ENCODE peak calls at places on chromosomes 4 and X, in seven cellular contexts. E is A549, R is H1, G is endothelial cell of umbilical vein, A is GM12878, V is K562, F is HCT116. Z is an unnamed sample.

GRCh38 chr4:17962171-17962570 is 59.4 kb downstream of the LCORL start:
- DNase-seq in E (no peak), R (no peak), G (no peak), A (no peak), V (no peak), F (no peak), Z (no peak)

GRCh38 chrX:152177497-152178269 is 39.3 kb upstream of the MAGEA10 start:
- DNase-seq in E (no peak), R (no peak), G (no peak), A (no peak), V (no peak), F (no peak), Z (no peak)

GRCh38 chr4:35526456-35526855 is 717.9 kb downstream of the ARAP2 start:
- DNase-seq in E (no peak), R (no peak), G (no peak), A (no peak), V (no peak), F (no peak), Z (no peak)

GRCh38 chrX:151543706-151544105 is 19.8 kb upstream of the PASD1 start:
- DNase-seq in E (no peak), R (no peak), G (no peak), A (no peak), V (no peak), F (no peak), Z (no peak)

GRCh38 chr4:186719925-186720694 is 3.5 kb downstream of the FAT1 start:
- DNase-seq in E (no peak), R (no peak), G (no peak), A (no peak), V (peak), F (no peak), Z (peak)

GRCh38 chr4:91840359-91840758 is 463.4 kb upstream of the GRID2 start:
- DNase-seq in E (no peak), R (no peak), G (no peak), A (no peak), V (no peak), F (no peak), Z (no peak)

GRCh38 chr4:140743194-140743931 is 12.8 kb downstream of the TBC1D9 start:
- DNase-seq in E (no peak), R (no peak), G (peak), A (peak), V (no peak), F (no peak), Z (no peak)

GRCh38 chrX:129679856-129680255 is 25.1 kb upstream of the APLN start:
- DNase-seq in E (no peak), R (no peak), G (no peak), A (no peak), V (no peak), F (no peak), Z (no peak)

GRCh38 chr4:164531336-164531735 is 222.6 kb upstream of the SMIM31 start:
- DNase-seq in E (no peak), R (no peak), G (no peak), A (no peak), V (no peak), F (no peak), Z (no peak)

DNA sequence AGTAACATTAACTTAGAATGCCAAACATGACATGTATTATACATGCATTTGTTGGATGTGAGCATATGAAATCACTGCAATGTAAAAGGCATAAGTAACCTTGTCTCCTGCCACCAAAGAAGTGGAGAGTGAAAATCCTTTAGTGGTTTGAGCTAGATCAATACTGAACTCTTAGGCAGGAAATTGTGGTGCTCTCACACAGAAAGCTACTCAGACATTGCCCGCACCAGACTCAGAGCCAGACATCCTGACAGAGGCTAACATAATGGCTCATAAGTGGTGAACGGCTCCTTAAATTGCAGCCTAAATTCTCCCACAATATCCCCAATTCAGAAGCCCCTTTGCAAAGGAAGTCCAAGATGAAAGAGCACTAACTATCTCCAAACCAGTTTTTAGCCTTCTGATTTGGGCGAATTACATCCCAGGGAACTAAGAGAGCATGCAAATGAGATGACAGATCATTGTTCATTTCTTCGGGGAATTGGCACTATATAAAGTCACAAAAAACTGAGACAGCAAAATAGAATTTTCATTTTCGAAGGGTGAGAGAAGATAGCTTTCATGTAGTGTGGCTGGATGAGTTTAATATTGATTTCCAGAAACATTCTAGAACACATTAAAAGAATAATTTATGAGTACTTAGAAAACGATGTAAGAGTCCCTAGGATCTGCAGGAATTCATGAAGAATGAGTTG is 233.6 kb upstream of the RPS6KA3 start:
- DNase-seq in E (no peak), R (no peak), G (no peak), A (no peak), V (no peak), F (no peak), Z (no peak)
- TF ChIP-seq MAX in E (no peak), R (no peak), G (no peak), A (no peak), V (no peak), F (no peak), Z (no peak)

DNA sequence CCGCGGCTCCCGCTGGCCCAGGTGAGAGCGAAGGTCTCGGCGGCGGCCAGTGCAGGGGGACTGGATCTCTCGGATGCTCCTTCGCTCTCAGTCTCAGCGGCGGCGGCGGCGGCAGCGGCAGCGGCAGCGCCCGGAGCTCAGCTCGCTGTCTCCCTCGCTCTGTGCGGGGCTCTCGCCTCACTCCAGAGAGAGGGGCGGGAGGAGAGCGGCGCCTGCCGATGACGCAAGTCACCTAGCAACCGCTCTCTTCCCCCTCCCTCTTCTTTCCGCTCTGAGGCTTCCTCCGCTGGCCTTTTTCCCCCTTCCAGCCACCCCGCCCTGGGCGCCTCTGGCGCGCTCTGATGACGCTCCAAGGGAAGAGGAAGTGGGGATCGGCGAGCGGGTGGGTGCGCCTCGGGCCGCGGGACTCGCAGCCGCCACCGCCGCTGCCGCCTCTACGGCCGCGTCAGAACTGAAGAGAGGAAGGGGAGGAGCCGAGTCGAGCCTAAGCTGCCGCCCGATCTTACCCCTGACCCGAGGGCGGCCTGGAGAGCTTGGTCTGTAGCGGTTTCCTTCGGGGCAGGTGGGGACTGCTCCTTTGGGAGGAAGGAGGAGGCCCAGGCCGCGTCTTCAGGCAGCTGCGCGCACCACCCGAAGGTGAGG is at the start of gene FBXW7:
- DNase-seq in E (peak), R (peak), G (peak), A (peak), V (peak), F (peak), Z (peak)
- TF ChIP-seq POLR2A in E (peak), R (peak), G (peak), A (peak), V (peak), F (peak), Z (peak)

DNA sequence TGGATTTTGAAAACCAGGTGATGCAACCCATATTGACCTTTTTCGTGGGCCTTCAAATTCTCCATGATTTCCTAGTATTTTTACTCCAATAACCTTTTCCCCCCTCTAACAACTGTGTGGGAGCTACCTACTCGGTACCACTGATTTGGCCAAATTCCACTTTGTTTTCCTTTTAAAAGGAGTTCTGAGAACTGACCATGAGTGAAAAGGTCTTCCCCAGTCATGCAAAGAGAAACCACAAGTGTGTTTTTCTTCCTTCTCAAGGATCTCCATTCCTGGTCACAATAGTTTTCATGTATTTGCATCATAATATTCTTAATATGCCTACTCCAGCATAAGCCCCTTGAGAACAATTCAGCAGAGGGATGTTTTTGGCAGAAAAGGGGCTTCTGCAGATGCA is 195.3 kb upstream of the ANXA3 start:
- DNase-seq in E (no peak), R (no peak), G (no peak), A (no peak), V (no peak), F (no peak), Z (no peak)
- TF ChIP-seq MAX in E (no peak), R (no peak), G (no peak), A (no peak), V (no peak), F (no peak), Z (no peak)

DNA sequence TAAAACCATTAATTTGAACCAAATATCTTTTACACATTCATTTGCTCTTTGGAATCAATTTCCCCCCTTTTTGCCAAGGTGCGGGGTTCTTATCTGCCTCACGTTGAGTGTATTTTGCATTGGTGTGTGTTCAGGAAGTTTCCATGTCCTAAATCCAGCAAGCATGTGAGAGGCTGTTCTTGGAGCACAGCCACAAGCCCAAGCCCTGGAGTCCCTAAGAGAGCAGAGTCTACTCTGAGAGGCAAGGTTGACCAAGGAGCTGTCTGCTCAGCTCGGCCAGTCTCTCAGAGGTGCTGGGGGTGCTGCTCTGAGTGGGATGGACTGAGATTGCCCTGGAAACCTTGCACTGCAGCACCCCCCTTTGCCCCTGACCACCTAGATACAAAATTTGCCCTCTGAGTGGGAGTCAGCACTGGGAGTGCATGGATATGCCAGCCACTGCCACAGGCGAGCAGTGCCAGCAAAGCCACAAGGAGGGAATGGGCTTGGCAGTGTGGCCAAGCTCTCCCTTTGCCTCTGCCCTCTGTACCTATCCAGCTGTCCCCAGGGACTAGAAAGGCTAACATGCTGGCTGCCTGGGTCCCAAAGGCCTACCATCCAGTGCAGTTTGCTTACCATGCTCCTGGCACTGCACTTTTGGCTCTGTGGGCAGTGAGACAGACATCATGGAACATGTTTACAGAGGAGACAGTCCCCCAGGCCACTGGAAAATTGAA is 20.5 kb upstream of the FAM193A start:
- DNase-seq in E (no peak), R (no peak), G (no peak), A (no peak), V (no peak), F (no peak), Z (no peak)
- TF ChIP-seq POLR2A in E (no peak), R (no peak), G (no peak), A (peak), V (no peak), F (no peak), Z (no peak)

Z was measured in NB4.